ENCODE peak calls at places on chromosomes 13 and 19, in ten cellular contexts. E is HAP-1; K is NCI-H1930; I is non-pigmented ciliary epithelial cell; T is RWPE1; X is stimulated activated effector memory CD8-positive, alpha-beta T cell treated with anti-CD3 and anti-CD28 coated beads, Interleukin-12 subunit alpha, Interleukin-12 subunit beta, amount 100 ng/mL, for 72 hours; Y is AG08395; D is DMS53; J is lung; Z is astrocyte of the spinal cord. U is an unnamed sample.

GRCh38 chr19:35249146-35249847 is 495 bp downstream of the LSR start:
- DNase-seq in E (peak; percentile 40), K (no peak), I (no peak), T (peak; percentile 45), X (no peak), Y (no peak), D (peak; percentile 80), J (peak; percentile 34), Z (no peak), U (no peak)

GRCh38 chr13:49240017-49240416 is 7.7 kb upstream of the CDADC1 start:
- DNase-seq in E (peak; percentile 51), K (no peak), I (no peak), T (peak; percentile 23), X (peak; percentile 65), Y (peak; percentile 45), D (peak; percentile 46), J (no peak), Z (peak; percentile 46), U (no peak)

GRCh38 chr13:23692816-23693215 is 122.6 kb downstream of the TNFRSF19 start:
- DNase-seq in E (no peak), K (no peak), I (no peak), T (no peak), X (no peak), Y (no peak), D (no peak), J (no peak), Z (no peak), U (no peak)

GRCh38 chr13:78636493-78636892 is 22.5 kb downstream of the OBI1 start:
- DNase-seq in E (no peak), K (no peak), I (no peak), T (no peak), X (no peak), Y (no peak), D (no peak), J (no peak), Z (no peak), U (no peak)

GRCh38 chr19:24099829-24100228 is 12.8 kb downstream of the ZNF254 start:
- DNase-seq in E (no peak), K (no peak), I (no peak), T (no peak), X (no peak), Y (no peak), D (no peak), J (no peak), Z (no peak), U (no peak)

GRCh38 chr19:7337380-7338194 is 11.2 kb upstream of the ARHGEF18 start:
- DNase-seq in E (no peak), K (no peak), I (no peak), T (no peak), X (peak; percentile 59), Y (no peak), D (no peak), J (no peak), Z (no peak), U (no peak)

GRCh38 chr13:29782798-29783197 is 67.6 kb downstream of the UBL3 start:
- DNase-seq in E (no peak), K (no peak), I (no peak), T (no peak), X (peak; percentile 55), Y (no peak), D (no peak), J (no peak), Z (no peak), U (no peak)

GRCh38 chr13:57716295-57716694 is 84.8 kb downstream of the PCDH17 start:
- DNase-seq in E (no peak), K (no peak), I (no peak), T (no peak), X (no peak), Y (no peak), D (peak; percentile 41), J (peak; percentile 39), Z (no peak), U (no peak)

GRCh38 chr13:26563713-26564112 is 6.2 kb downstream of the WASF3 start:
- DNase-seq in E (no peak), K (no peak), I (no peak), T (no peak), X (no peak), Y (no peak), D (no peak), J (no peak), Z (no peak), U (no peak)

GRCh38 chr13:112670118-112670517 is 19.7 kb upstream of the ATP11A start:
- DNase-seq in E (no peak), K (no peak), I (no peak), T (no peak), X (no peak), Y (no peak), D (no peak), J (no peak), Z (no peak), U (no peak)

GRCh38 chr13:98300956-98301641 is 124.0 kb upstream of the RNF113B start:
- DNase-seq in E (no peak), K (no peak), I (peak; percentile 32), T (no peak), X (no peak), Y (peak; percentile 36), D (no peak), J (no peak), Z (peak; percentile 75), U (peak; percentile 31)

GRCh38 chr19:35789978-35790944 is 14.9 kb downstream of the ARHGAP33 start:
- DNase-seq in E (no peak), K (no peak), I (no peak), T (no peak), X (no peak), Y (no peak), D (no peak), J (no peak), Z (no peak), U (no peak)

GRCh38 chr19:47284324-47284899 is 9.7 kb downstream of the INAFM1 start:
- DNase-seq in E (peak; percentile 79), K (peak; percentile 54), I (no peak), T (peak; percentile 17), X (no peak), Y (peak; percentile 55), D (peak; percentile 84), J (no peak), Z (peak; percentile 58), U (no peak)

GRCh38 chr19:35140898-35141626 is 2.0 kb upstream of the FXYD7 start:
- DNase-seq in E (peak; percentile 98), K (peak; percentile 82), I (no peak), T (peak; percentile 99), X (peak; percentile 95), Y (peak; percentile 100), D (peak; percentile 99), J (peak; percentile 95), Z (peak; percentile 85), U (peak; percentile 54)

GRCh38 chr19:55152017-55152416 is 3.0 kb upstream of the TNNT1 start:
- DNase-seq in E (no peak), K (no peak), I (no peak), T (no peak), X (no peak), Y (no peak), D (no peak), J (no peak), Z (no peak), U (no peak)

GRCh38 chr19:16034180-16034579 is 42.1 kb upstream of the TPM4 start:
- DNase-seq in E (no peak), K (no peak), I (no peak), T (no peak), X (no peak), Y (no peak), D (no peak), J (no peak), Z (no peak), U (no peak)

GRCh38 chr19:30317403-30317802 is 54.8 kb upstream of the ZNF536 start:
- DNase-seq in E (no peak), K (no peak), I (no peak), T (no peak), X (no peak), Y (no peak), D (no peak), J (no peak), Z (no peak), U (no peak)

GRCh38 chr19:42045575-42045974 is 24.4 kb downstream of the GRIK5 start:
- DNase-seq in E (no peak), K (no peak), I (no peak), T (no peak), X (no peak), Y (no peak), D (no peak), J (no peak), Z (no peak), U (no peak)

GRCh38 chr13:31172001-31172400 is 10.3 kb upstream of the HSPH1 start:
- DNase-seq in E (no peak), K (no peak), I (peak; percentile 34), T (peak; percentile 55), X (no peak), Y (peak; percentile 35), D (no peak), J (no peak), Z (no peak), U (no peak)

GRCh38 chr19:39342647-39343305 is 555 bp downstream of the SAMD4B start:
- DNase-seq in E (peak; percentile 36), K (no peak), I (no peak), T (no peak), X (no peak), Y (no peak), D (peak; percentile 49), J (peak; percentile 39), Z (no peak), U (peak; percentile 14)

GRCh38 chr19:55133639-55134444 is 15.2 kb downstream of the TNNT1 start:
- DNase-seq in E (no peak), K (no peak), I (no peak), T (no peak), X (no peak), Y (no peak), D (peak; percentile 56), J (no peak), Z (no peak), U (no peak)

GRCh38 chr19:39403331-39404312 is 3.0 kb upstream of the ZFP36 start:
- DNase-seq in E (peak; percentile 90), K (no peak), I (peak; percentile 78), T (peak; percentile 89), X (peak; percentile 96), Y (peak; percentile 93), D (peak; percentile 100), J (peak; percentile 98), Z (peak; percentile 99), U (peak; percentile 99)

GRCh38 chr13:59880468-59880867 is 283.3 kb downstream of the DIAPH3 start:
- DNase-seq in E (no peak), K (no peak), I (no peak), T (no peak), X (no peak), Y (no peak), D (no peak), J (no peak), Z (no peak), U (no peak)

GRCh38 chr13:101384929-101385328 is 31.4 kb downstream of the NALCN start:
- DNase-seq in E (no peak), K (no peak), I (no peak), T (no peak), X (no peak), Y (no peak), D (no peak), J (no peak), Z (no peak), U (no peak)

GRCh38 chr19:32708457-32708856 is 11.1 kb upstream of the TDRD12 start:
- DNase-seq in E (no peak), K (no peak), I (no peak), T (no peak), X (no peak), Y (no peak), D (peak; percentile 53), J (no peak), Z (no peak), U (no peak)

GRCh38 chr19:7759156-7759555 is 3.9 kb upstream of the CLEC4M start:
- DNase-seq in E (no peak), K (no peak), I (no peak), T (no peak), X (no peak), Y (no peak), D (no peak), J (no peak), Z (no peak), U (no peak)

GRCh38 chr13:96967248-96967745 is 27.0 kb downstream of the OXGR1 start:
- DNase-seq in E (peak; percentile 60), K (no peak), I (no peak), T (no peak), X (no peak), Y (no peak), D (peak; percentile 28), J (no peak), Z (no peak), U (no peak)

GRCh38 chr13:43132911-43133310 is 109.5 kb downstream of the DNAJC15 start:
- DNase-seq in E (no peak), K (peak; percentile 97), I (no peak), T (no peak), X (no peak), Y (no peak), D (no peak), J (no peak), Z (no peak), U (no peak)

U was measured in thyroid gland.